ENCODE peak calls at places on chromosomes 2 and 18, in six cellular contexts. N is fibroblast of pulmonary artery, C is memory B cell, R is iPS-NIHi11, Y is stomach, F is A673. Q is an unnamed sample.

GRCh38 chr2:160469615-160470204 is 23.9 kb downstream of the RBMS1 start:
- DNase-seq in C (no peak), Y (no peak), N (peak; percentile 33), R (no peak), F (no peak), Q (no peak)

GRCh38 chr2:95374916-95375471 is 27.5 kb upstream of the FAHD2A start:
- DNase-seq in N (no peak), F (no peak), Y (no peak), R (no peak), C (no peak), Q (no peak)

GRCh38 chr18:22434973-22435608 is 17.4 kb upstream of the CTAGE1 start:
- DNase-seq in F (no peak), R (no peak), N (peak; percentile 74), Y (no peak), C (no peak), Q (no peak)

GRCh38 chr2:24722141-24722790 is 70.9 kb downstream of the PTRHD1 start:
- DNase-seq in C (no peak), F (no peak), N (no peak), R (no peak), Y (no peak), Q (no peak)

GRCh38 chr2:54347622-54348021 is 91.6 kb upstream of the TSPYL6 start:
- DNase-seq in F (no peak), Y (no peak), C (no peak), R (no peak), N (no peak), Q (no peak)

GRCh38 chr2:31140151-31140550 is 1.9 kb upstream of the GALNT14 start:
- DNase-seq in N (no peak), Y (no peak), C (no peak), R (no peak), F (no peak), Q (no peak)

GRCh38 chr2:160305081-160305750 is 105.1 kb upstream of the ITGB6 start:
- DNase-seq in F (no peak), N (peak; percentile 76), R (no peak), C (no peak), Y (no peak), Q (no peak)

GRCh38 chr2:121748202-121748601 is 7.2 kb upstream of the TSN start:
- DNase-seq in R (no peak), Y (no peak), N (peak; percentile 60), F (peak; percentile 48), C (no peak), Q (no peak)

GRCh38 chr2:113769555-113769954 is 13.1 kb upstream of the SLC35F5 start:
- DNase-seq in Y (no peak), C (no peak), R (no peak), N (no peak), F (no peak), Q (no peak)

GRCh38 chr18:3186678-3187658 is 32.8 kb downstream of the MYOM1 start:
- DNase-seq in Y (no peak), C (no peak), N (peak; percentile 57), F (peak; percentile 35), R (no peak), Q (no peak)

GRCh38 chr2:3728104-3729054 is 25.0 kb downstream of the DCDC2C start:
- DNase-seq in Y (no peak), C (no peak), F (peak; percentile 83), R (peak; percentile 72), N (peak; percentile 63), Q (peak; percentile 31)

GRCh38 chr2:141522702-141523101 is 608.1 kb downstream of the LRP1B start:
- DNase-seq in Y (no peak), R (no peak), F (no peak), N (no peak), C (no peak), Q (peak; percentile 59)

GRCh38 chr2:237348281-237348865 is 65.6 kb downstream of the COL6A3 start:
- DNase-seq in F (no peak), R (no peak), Y (no peak), C (no peak), N (no peak), Q (no peak)

GRCh38 chr2:30366199-30366691 is 80.8 kb upstream of the LCLAT1 start:
- DNase-seq in N (no peak), C (no peak), F (no peak), R (no peak), Y (no peak), Q (no peak)

Q was measured in NCI-H1092 treated with DMSO at 0.1 percent for 48 hours.